ENCODE peak calls at places on chromosomes 12 and 14, in six cellular contexts. N is body of pancreas; T is CD8-positive, alpha-beta T cell; E is left ventricle myocardium inferior; K is AG04450; S is neural progenitor cell. B is an unnamed sample.

GRCh38 chr12:19856389-19856788 is 417.1 kb downstream of the AEBP2 start:
- DNase-seq in S (no peak), E (no peak), T (no peak), K (no peak), N (no peak), B (no peak)

GRCh38 chr12:67645571-67645970 is 3.0 kb upstream of the DYRK2 start:
- DNase-seq in T (no peak), N (no peak), E (no peak), S (no peak), K (no peak), B (no peak)

GRCh38 chr12:50220357-50221061 is 53.3 kb upstream of the CERS5 start:
- DNase-seq in N (no peak), T (no peak), K (no peak), S (peak; percentile 24), E (no peak), B (peak; percentile 50)

GRCh38 chr12:23204933-23205778 is 580.2 kb downstream of the ETNK1 start:
- DNase-seq in S (peak; percentile 45), T (peak; percentile 7), N (no peak), K (peak; percentile 30), E (no peak), B (peak; percentile 30)

GRCh38 chr12:98635657-98636323 is 8.8 kb downstream of the IKBIP start:
- DNase-seq in E (no peak), S (no peak), K (peak; percentile 47), T (no peak), N (no peak), B (no peak)

GRCh38 chr12:109714141-109714912 is 702 bp downstream of the FAM222A start:
- DNase-seq in S (peak; percentile 92), K (no peak), N (peak; percentile 78), T (peak; percentile 51), E (peak; percentile 73), B (peak; percentile 45)

GRCh38 chr12:4700621-4701026 is 19.6 kb upstream of the GALNT8 start:
- DNase-seq in T (no peak), E (peak; percentile 62), N (peak; percentile 17), S (peak; percentile 69), K (peak; percentile 44), B (no peak)

GRCh38 chr12:113048716-113049127 is 7.8 kb upstream of the DTX1 start:
- DNase-seq in K (peak; percentile 27), T (peak; percentile 36), S (peak; percentile 85), N (peak; percentile 67), E (no peak), B (peak; percentile 84)

GRCh38 chr12:92139634-92140555 is 5.8 kb downstream of the BTG1 start:
- DNase-seq in E (no peak), K (no peak), T (no peak), S (no peak), N (no peak), B (no peak)

GRCh38 chr14:54138354-54139038 is 181.9 kb upstream of the BMP4 start:
- DNase-seq in E (no peak), K (no peak), S (no peak), T (no peak), N (no peak), B (no peak)

GRCh38 chr12:87991483-87991882 is 37.7 kb downstream of the C12orf50 start:
- DNase-seq in K (no peak), T (no peak), E (no peak), N (no peak), S (no peak), B (no peak)

GRCh38 chr14:88231626-88232025 is 91.4 kb downstream of the KCNK10 start:
- DNase-seq in E (no peak), K (no peak), N (no peak), T (no peak), S (no peak), B (no peak)

GRCh38 chr12:69779928-69780327 is 41.3 kb downstream of the RAB3IP start:
- DNase-seq in S (peak; percentile 53), N (no peak), T (no peak), K (no peak), E (no peak), B (no peak)

GRCh38 chr12:51008329-51008728 is 17.9 kb downstream of the SLC11A2 start:
- DNase-seq in N (no peak), T (no peak), S (no peak), E (no peak), K (no peak), B (no peak)

GRCh38 chr14:21723431-21724045 is 49.9 kb upstream of the OR4E1 start:
- DNase-seq in N (no peak), S (peak; percentile 89), T (peak; percentile 9), K (no peak), E (no peak), B (peak; percentile 54)

GRCh38 chr14:70921669-70922068 is 14.4 kb downstream of the PCNX1 start:
- DNase-seq in S (no peak), N (no peak), T (no peak), E (no peak), K (no peak), B (no peak)

GRCh38 chr12:115075552-115076170 is 391.7 kb upstream of the TBX3 start:
- DNase-seq in E (no peak), T (no peak), S (no peak), K (no peak), N (no peak), B (no peak)

GRCh38 chr12:109069307-109070231 is 17.2 kb downstream of the USP30 start:
- DNase-seq in K (no peak), E (no peak), T (no peak), S (peak; percentile 81), N (no peak), B (no peak)

GRCh38 chr12:126914170-126914796 is 1352.7 kb upstream of the TMEM132C start:
- DNase-seq in S (no peak), E (no peak), T (no peak), K (no peak), N (no peak), B (no peak)

GRCh38 chr12:57096099-57096572 is 7.2 kb downstream of the NAB2 start:
- DNase-seq in K (no peak), S (no peak), T (no peak), N (no peak), E (no peak), B (no peak)

GRCh38 chr12:109783135-109783964 is 49.8 kb downstream of the TRPV4 start:
- DNase-seq in T (no peak), E (no peak), S (no peak), N (no peak), K (no peak), B (no peak)

GRCh38 chr12:75724913-75725312 is 213.5 kb upstream of the KRR1 start:
- DNase-seq in N (no peak), S (no peak), T (no peak), K (peak; percentile 77), E (no peak), B (no peak)

DNA sequence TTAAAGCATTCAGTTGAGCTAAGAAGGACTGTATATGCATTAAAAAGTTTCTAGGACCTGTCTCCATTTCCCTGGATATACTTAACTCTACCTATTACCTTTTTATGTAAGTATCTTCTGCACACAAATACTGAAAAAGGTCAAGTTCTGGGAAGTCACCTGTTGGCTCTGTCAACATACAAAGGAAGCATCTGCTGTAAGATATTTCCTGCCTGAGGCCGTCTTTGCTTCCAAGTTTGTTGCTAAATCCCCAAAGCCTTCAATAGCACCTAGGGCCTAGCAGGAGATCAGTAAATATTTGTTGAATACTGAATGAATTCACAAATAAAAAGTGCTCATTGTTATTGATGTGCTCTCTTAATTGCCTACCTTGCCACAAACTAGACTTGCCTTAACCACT is 188.4 kb downstream of the DUSP6 start:
- DNase-seq in S (no peak), E (no peak), K (no peak), N (no peak), T (no peak), B (no peak)
- H3K27ac ChIP-seq in S (no peak overlapping the region), E (peak overlapping the region; percentile 80), K (no peak overlapping the region), N (no peak overlapping the region), T (no peak overlapping the region), B (peak overlapping the region; percentile 13)

GRCh38 chr12:54011665-54012532 is 3.1 kb downstream of the HOXC8 start:
- DNase-seq in T (no peak), E (no peak), N (no peak), K (no peak), S (no peak), B (no peak)
- H3K27ac ChIP-seq in T (no peak overlapping the region), E (no peak overlapping the region), N (no peak overlapping the region), K (no peak overlapping the region), S (no peak overlapping the region), B (no peak overlapping the region)

DNA sequence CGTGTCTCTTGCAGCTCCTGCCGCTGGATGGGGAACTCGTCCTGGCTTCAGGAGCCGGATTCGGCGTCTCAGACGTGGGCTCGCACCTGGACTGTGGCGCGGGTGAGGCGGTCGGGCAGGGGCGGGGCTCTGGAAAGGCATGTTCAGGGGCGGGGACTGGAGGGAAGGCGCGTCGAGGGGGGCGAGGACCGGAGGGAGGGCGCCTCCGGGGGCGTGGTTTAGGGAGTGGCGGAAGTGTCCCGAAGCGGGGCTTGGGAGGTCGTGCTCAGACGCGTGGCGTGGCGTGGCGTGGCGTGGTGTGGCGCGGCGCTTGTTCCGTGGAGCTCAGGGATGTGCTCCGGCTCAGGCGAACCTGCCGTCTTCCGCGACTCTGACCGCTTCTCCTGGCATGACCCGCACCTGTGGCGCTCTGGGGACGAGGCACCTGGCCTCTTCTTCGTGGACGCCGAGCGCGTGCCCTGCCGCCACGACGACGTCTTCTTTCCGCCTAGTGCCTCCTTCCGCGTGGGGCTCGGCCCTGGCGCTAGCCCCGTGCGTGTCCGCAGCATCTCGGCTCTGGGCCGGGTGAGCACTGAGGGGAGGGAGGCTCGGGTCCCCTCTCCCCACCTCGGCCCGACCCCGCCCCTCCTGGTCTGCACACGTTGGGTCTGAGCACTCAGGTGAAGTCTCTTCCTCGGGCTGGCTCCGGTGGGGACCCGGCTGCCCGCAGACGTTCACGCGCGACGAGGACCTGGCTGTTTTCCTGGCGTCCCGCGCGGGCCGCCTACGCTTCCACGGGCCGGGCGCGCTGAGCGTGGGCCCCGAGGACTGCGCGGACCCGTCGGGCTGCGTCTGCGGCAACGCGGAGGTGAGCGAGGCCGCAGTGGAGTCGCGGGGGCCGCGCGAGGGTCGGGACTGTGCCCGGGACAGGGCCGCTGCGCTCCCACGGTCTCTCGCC is 6.2 kb downstream of the AMN start:
- DNase-seq in T (peak; percentile 78), N (peak; percentile 52), S (peak; percentile 91), E (peak; percentile 58), K (no peak), B (peak; percentile 85)
- H3K27ac ChIP-seq in T (no peak overlapping the region), N (no peak overlapping the region), S (no peak overlapping the region), E (no peak overlapping the region), K (no peak overlapping the region), B (no peak overlapping the region)

GRCh38 chr14:96103560-96104460 is 64.6 kb downstream of the C14orf132 start:
- DNase-seq in S (no peak), K (no peak), E (no peak), N (no peak), T (no peak), B (no peak)

GRCh38 chr14:96104469-96105057 is 65.4 kb downstream of the C14orf132 start:
- DNase-seq in K (peak; percentile 99), S (no peak), T (no peak), N (peak; percentile 80), E (peak; percentile 56), B (no peak)

GRCh38 chr14:96106891-96107290 is 67.7 kb downstream of the C14orf132 start:
- DNase-seq in N (no peak), K (no peak), E (no peak), S (no peak), T (no peak), B (no peak)

GRCh38 chr14:96103075-96103474 is 63.9 kb downstream of the C14orf132 start:
- DNase-seq in S (no peak), T (no peak), N (no peak), K (no peak), E (no peak), B (no peak)

GRCh38 chr14:96105089-96105920 is 66.1 kb downstream of the C14orf132 start:
- DNase-seq in S (no peak), T (no peak), E (no peak), K (no peak), N (no peak), B (no peak)
- H3K27ac ChIP-seq in S (no peak overlapping the region), T (no peak overlapping the region), E (peak overlapping the region; percentile 23), K (peak overlapping the region; percentile 99), N (peak overlapping the region; percentile 56), B (no peak overlapping the region)

GRCh38 chr14:96105921-96106441 is 66.8 kb downstream of the C14orf132 start:
- DNase-seq in K (no peak), T (no peak), E (no peak), S (no peak), N (peak; percentile 24), B (no peak)
- H3K27ac ChIP-seq in K (peak overlapping the region; percentile 99), T (no peak overlapping the region), E (no peak overlapping the region), S (no peak overlapping the region), N (no peak overlapping the region), B (no peak overlapping the region)